ENCODE peak calls at places on chromosomes 7 and 10, in six cellular contexts. R, L, X, G, U and J are unnamed samples.

GRCh38 chr7:662576-662975 is 63.9 kb upstream of the DNAAF5 start:
- DNase-seq in G (no peak), U (no peak), R (no peak), X (no peak), L (no peak), J (no peak)

GRCh38 chr7:25262586-25262985 is 34.3 kb upstream of the NPVF start:
- DNase-seq in L (no peak), U (no peak), G (no peak), X (peak), R (no peak), J (peak)

GRCh38 chr10:47190301-47190700 is 109.7 kb upstream of the GDF10 start:
- DNase-seq in X (no peak), R (no peak), U (peak), G (no peak), L (no peak), J (no peak)

GRCh38 chr7:129949292-129950133 is 3.2 kb downstream of the UBE2H start:
- DNase-seq in X (peak), G (peak), U (no peak), L (peak), R (peak), J (peak)

GRCh38 chr10:72328045-72328828 is 26.5 kb downstream of the DNAJB12 start:
- DNase-seq in R (peak), X (peak), G (peak), L (peak), U (peak), J (no peak)

GRCh38 chr10:36073796-36074345 is 431.8 kb upstream of the FZD8 start:
- DNase-seq in X (no peak), R (no peak), U (no peak), G (no peak), L (no peak), J (no peak)

GRCh38 chr10:29795856-29796255 is 161.1 kb upstream of the SVIL start:
- DNase-seq in L (peak), U (peak), G (no peak), R (no peak), X (peak), J (no peak)

GRCh38 chr7:87173456-87173855 is 21.2 kb downstream of the DMTF1 start:
- DNase-seq in X (no peak), U (no peak), L (no peak), R (no peak), G (no peak), J (no peak)

GRCh38 chr10:107230854-107231253 is 66.3 kb upstream of the SORCS1 start:
- DNase-seq in G (no peak), U (no peak), R (no peak), L (no peak), X (no peak), J (no peak)

GRCh38 chr7:54888067-54888735 is 129.2 kb upstream of the SEC61G start:
- DNase-seq in L (no peak), X (no peak), G (peak), R (no peak), U (no peak), J (no peak)

GRCh38 chr7:84104841-84105240 is 89.7 kb downstream of the SEMA3A start:
- DNase-seq in R (no peak), G (no peak), X (no peak), L (no peak), U (no peak), J (no peak)

GRCh38 chr7:112517487-112517886 is 36.7 kb downstream of the LSMEM1 start:
- DNase-seq in X (no peak), U (no peak), G (no peak), L (no peak), R (no peak), J (no peak)

GRCh38 chr10:131204406-131205152 is 106.9 kb downstream of the TCERG1L start:
- DNase-seq in X (no peak), R (no peak), L (no peak), G (no peak), U (no peak), J (no peak)

GRCh38 chr7:131186816-131187215 is 140.9 kb upstream of the MKLN1 start:
- DNase-seq in R (no peak), X (no peak), G (no peak), U (no peak), L (no peak), J (no peak)

GRCh38 chr7:148277042-148277660 is 313.4 kb upstream of the C7orf33 start:
- DNase-seq in U (no peak), R (no peak), G (no peak), L (no peak), X (no peak), J (no peak)

DNA sequence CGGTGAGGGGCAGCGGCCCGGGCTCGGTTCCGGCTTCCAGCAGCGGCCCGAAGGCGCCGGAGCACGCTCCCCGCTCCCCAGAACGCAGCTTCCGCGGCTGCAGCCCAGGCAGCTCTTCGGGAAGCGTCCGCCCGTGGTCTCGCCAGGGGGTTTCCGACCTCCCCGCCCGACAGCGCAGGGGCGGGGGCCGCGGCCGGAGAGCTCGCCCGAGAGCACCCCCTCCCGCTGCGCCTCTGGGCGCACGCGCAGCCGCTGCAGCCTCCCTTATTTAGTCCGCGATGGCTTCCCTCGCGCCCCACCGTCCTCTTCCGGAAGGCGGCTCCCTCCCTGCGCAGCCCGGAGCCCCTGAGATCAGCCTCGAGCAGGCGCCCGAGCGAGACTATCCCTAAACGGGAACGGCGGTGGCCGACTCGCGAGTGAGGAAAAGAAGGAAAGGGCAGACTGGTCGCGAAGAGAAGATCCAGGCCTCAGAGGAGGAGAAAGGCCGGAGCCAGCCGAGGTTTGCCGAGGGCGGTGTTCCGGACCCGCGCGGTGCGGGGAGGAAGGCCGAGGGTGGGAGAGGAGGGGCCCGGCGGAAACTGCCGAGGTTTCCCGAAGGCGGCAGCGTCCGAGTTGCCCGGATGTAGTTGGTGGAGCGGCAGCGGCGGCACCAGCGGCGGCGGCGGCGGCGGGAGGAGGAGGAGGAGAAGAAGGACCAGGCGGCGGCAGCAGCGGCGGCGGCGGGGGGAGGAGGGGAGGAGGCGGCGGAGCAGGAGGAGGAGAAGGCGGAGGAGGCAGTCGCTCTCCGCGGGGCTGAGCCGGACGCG is at the start of gene WAC:
- DNase-seq in L (peak), X (peak), U (peak), G (peak), R (peak), J (peak)
- TF ChIP-seq CTCF in L (no peak), X (no peak), U (peak), G (no peak), R (peak), J (no peak)

DNA sequence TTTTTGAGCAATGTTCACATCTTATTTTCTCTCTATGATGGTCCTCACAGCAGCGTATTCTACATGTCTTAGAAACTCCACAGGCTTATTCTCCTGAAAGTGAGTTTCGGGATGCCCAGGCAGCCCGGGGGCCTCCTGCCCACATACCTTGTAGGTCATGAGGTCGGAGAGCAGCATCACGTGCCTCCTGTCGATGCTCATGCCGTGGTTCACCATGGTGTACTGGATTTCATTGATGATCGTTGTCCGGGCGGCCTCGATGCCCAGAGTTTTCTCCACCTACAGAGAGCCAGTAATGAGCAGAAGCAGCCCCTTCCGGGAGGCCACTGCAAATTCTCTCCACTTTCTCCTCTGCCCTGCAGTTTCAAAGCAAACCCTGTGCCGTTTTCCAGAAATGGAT is 48.0 kb downstream of the POLR3A start:
- DNase-seq in X (no peak), G (no peak), R (no peak), U (no peak), L (no peak), J (no peak)
- H3K4me3 ChIP-seq in X (no peak), G (no peak), R (no peak), U (no peak), L (no peak), J (no peak)

DNA sequence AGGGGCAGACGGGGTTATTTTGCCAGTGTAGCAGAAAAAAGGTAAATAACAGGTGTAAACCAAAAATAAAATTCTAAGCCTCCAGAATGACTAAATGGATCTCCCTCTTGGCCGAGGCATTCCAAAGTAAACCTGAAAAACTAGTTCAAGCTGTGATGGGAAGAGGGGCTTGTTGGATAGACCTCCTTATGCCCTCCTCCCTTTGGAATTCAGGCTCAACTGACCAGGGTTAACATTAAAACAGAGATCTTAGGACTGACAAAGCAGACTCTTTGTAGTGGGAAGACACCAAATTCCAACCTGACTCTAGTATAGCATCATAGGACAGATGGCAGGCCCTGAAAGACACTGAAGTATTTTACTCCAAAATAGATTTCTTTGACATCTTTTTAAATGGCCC is 113.8 kb upstream of the ITGB1 start:
- DNase-seq in R (no peak), X (no peak), L (no peak), U (no peak), G (no peak), J (no peak)
- TF ChIP-seq CTCF in R (no peak), X (no peak), L (no peak), U (no peak), G (no peak), J (no peak)

GRCh38 chr7:139853576-139854511 is 24.8 kb downstream of the TBXAS1 start:
- DNase-seq in L (peak), G (no peak), R (no peak), X (peak), U (no peak), J (no peak)
- H3K4me3 ChIP-seq in L (no peak), G (no peak), R (no peak), X (no peak), U (no peak), J (no peak)

GRCh38 chr10:16314259-16314658 is 122.6 kb upstream of the PTER start:
- DNase-seq in X (no peak), R (peak), U (no peak), L (no peak), G (no peak), J (no peak)
- TF ChIP-seq CTCF in X (no peak), R (peak), U (no peak), L (no peak), G (no peak), J (no peak)

GRCh38 chr7:30983914-30984247 is 20.1 kb downstream of the GHRHR start:
- DNase-seq in X (no peak), L (no peak), G (no peak), U (no peak), R (no peak), J (no peak)
- H3K4me3 ChIP-seq in X (no peak), L (no peak), G (no peak), U (no peak), R (no peak), J (no peak)